ENCODE peak calls at places on chromosomes 4 and X, in four cellular contexts. F is activated T-helper 1 cell treated with anti-CD3 and anti-CD28 coated beads, Interleukin-2, amount 50 U/mL, for 16 hours; Y is foreskin fibroblast; V is skeletal muscle cell. U is an unnamed sample.

GRCh38 chrX:24428518-24428917 is 36.6 kb upstream of the PDK3 start:
- DNase-seq in V (no peak), Y (no peak), F (no peak), U (no peak)

GRCh38 chr4:87633239-87633638 is 16.8 kb upstream of the DMP1 start:
- DNase-seq in F (no peak), V (peak; percentile 30), Y (no peak), U (no peak)

GRCh38 chr4:166741709-166742108 is 492.6 kb downstream of the SPOCK3 start:
- DNase-seq in F (no peak), Y (no peak), V (no peak), U (no peak)

GRCh38 chr4:147591048-147591577 is 26.1 kb upstream of the TMEM184C start:
- DNase-seq in V (no peak), F (no peak), Y (no peak), U (no peak)

GRCh38 chrX:27599928-27600327 is 9.8 kb downstream of the DCAF8L2 start:
- DNase-seq in F (no peak), Y (no peak), V (peak; percentile 12), U (no peak)

GRCh38 chr4:159334461-159334860 is 231.6 kb downstream of the RAPGEF2 start:
- DNase-seq in Y (no peak), F (no peak), V (no peak), U (no peak)

GRCh38 chr4:154230091-154230490 is 261.5 kb downstream of the DCHS2 start:
- DNase-seq in V (no peak), Y (no peak), F (no peak), U (no peak)

GRCh38 chrX:69165116-69165651 is at the start of gene PJA1:
- DNase-seq in V (peak; percentile 31), F (peak; percentile 38), Y (peak; percentile 63), U (no peak)

GRCh38 chr4:117479673-117480072 is 394.3 kb upstream of the TRAM1L1 start:
- DNase-seq in V (no peak), Y (no peak), F (no peak), U (no peak)

GRCh38 chr4:151417766-151418376 is 8.9 kb downstream of the FHIP1A start:
- DNase-seq in V (no peak), F (no peak), Y (no peak), U (no peak)

GRCh38 chrX:106780664-106781377 is 21.7 kb upstream of the TBC1D8B start:
- DNase-seq in V (no peak), Y (no peak), F (no peak), U (no peak)

GRCh38 chrX:110558406-110558805 is 199.8 kb downstream of the RTL9 start:
- DNase-seq in Y (no peak), V (no peak), F (no peak), U (no peak)

GRCh38 chr4:111778543-111778942 is 366.7 kb upstream of the FAM241A start:
- DNase-seq in Y (peak; percentile 16), V (no peak), F (no peak), U (no peak)

GRCh38 chrX:37998586-37999267 is 7.6 kb upstream of the SYTL5 start:
- DNase-seq in V (peak; percentile 33), F (no peak), Y (peak; percentile 57), U (no peak)

GRCh38 chr4:88880001-88880400 is 177.0 kb downstream of the FAM13A start:
- DNase-seq in Y (no peak), F (no peak), V (no peak), U (no peak)

GRCh38 chr4:188162698-188163097 is 23.5 kb downstream of the TRIML1 start:
- DNase-seq in V (no peak), Y (no peak), F (no peak), U (no peak)

GRCh38 chrX:146433771-146434170 is 375.8 kb upstream of the CXorf51B start:
- DNase-seq in Y (no peak), V (no peak), F (no peak), U (no peak)

GRCh38 chr4:149987330-149987751 is 90.9 kb upstream of the DCLK2 start:
- DNase-seq in Y (no peak), V (no peak), F (no peak), U (no peak)

GRCh38 chr4:119748853-119749252 is 120.2 kb upstream of the PDE5A start:
- DNase-seq in V (no peak), F (no peak), Y (peak; percentile 70), U (no peak)

GRCh38 chrX:135295238-135295943 is 13.9 kb upstream of the ETDC start:
- DNase-seq in F (peak; percentile 22), Y (peak; percentile 2), V (peak; percentile 11), U (no peak)

GRCh38 chr4:5156677-5157076 is 105.4 kb downstream of the STK32B start:
- DNase-seq in F (no peak), V (no peak), Y (no peak), U (no peak)

GRCh38 chrX:56728752-56729151 is 291 bp upstream of the NBDY start:
- DNase-seq in Y (peak; percentile 14), F (no peak), V (no peak), U (no peak)

GRCh38 chrX:56968980-56969379 is 26.4 kb downstream of the SPIN3 start:
- DNase-seq in F (no peak), V (no peak), Y (peak; percentile 1), U (no peak)

GRCh38 chr4:167406181-167406580 is 171.9 kb upstream of the SPOCK3 start:
- DNase-seq in Y (no peak), V (no peak), F (no peak), U (no peak)

GRCh38 chr4:147933316-147933715 is 201.4 kb downstream of the ARHGAP10 start:
- DNase-seq in V (no peak), Y (no peak), F (no peak), U (no peak)

GRCh38 chr4:158050942-158051341 is 121.9 kb downstream of the GASK1B start:
- DNase-seq in Y (no peak), F (no peak), V (no peak), U (no peak)

GRCh38 chr4:125739760-125740159 is 425.0 kb downstream of the FAT4 start:
- DNase-seq in Y (peak; percentile 21), V (no peak), F (no peak), U (no peak)

GRCh38 chr4:53937327-53937726 is 127.1 kb downstream of the CHIC2 start:
- DNase-seq in F (no peak), Y (no peak), V (no peak), U (no peak)

GRCh38 chr4:61200195-61200990 is at the start of gene ADGRL3:
- DNase-seq in V (no peak), Y (no peak), F (no peak), U (no peak)

GRCh38 chr4:16591867-16592266 is 306.6 kb downstream of the LDB2 start:
- DNase-seq in V (no peak), Y (no peak), F (no peak), U (no peak)

GRCh38 chrX:7065473-7065872 is 82.0 kb upstream of the STS start:
- DNase-seq in F (no peak), Y (no peak), V (no peak), U (no peak)

GRCh38 chrX:93874554-93874953 is 200.5 kb downstream of the FAM133A start:
- DNase-seq in F (no peak), V (no peak), Y (no peak), U (no peak)

GRCh38 chr4:179353791-179354190 is 1911.6 kb upstream of the AGA start:
- DNase-seq in F (no peak), Y (no peak), V (no peak), U (no peak)

GRCh38 chr4:56532239-56532638 is 26.6 kb downstream of the ARL9 start:
- DNase-seq in F (no peak), V (no peak), Y (no peak), U (no peak)

GRCh38 chr4:181536196-181536746 is 706.9 kb upstream of the TENM3 start:
- DNase-seq in Y (no peak), F (no peak), V (no peak), U (no peak)

GRCh38 chr4:153759407-153760226 is at the start of gene RNF175:
- DNase-seq in V (no peak), F (no peak), Y (no peak), U (no peak)

GRCh38 chrX:110987292-110987691 is 108.7 kb upstream of the PAK3 start:
- DNase-seq in Y (no peak), V (no peak), F (no peak), U (no peak)

GRCh38 chrX:110472265-110472664 is 113.6 kb downstream of the RTL9 start:
- DNase-seq in V (no peak), F (no peak), Y (no peak), U (no peak)

GRCh38 chr4:11614426-11614825 is 185.7 kb upstream of the HS3ST1 start:
- DNase-seq in Y (no peak), F (no peak), V (no peak), U (no peak)

GRCh38 chr4:1193206-1194027 is 21.0 kb upstream of the SPON2 start:
- DNase-seq in Y (no peak), V (no peak), F (no peak), U (no peak)